ENCODE peak calls at places on chromosomes 2 and 18, in seven cellular contexts. G, M, D, F, K, P and O are unnamed samples.
A peak's percentile ranks its signal among the peaks of the same experiment; 100 is the strongest.

GRCh38 chr2:175011505-175011904 is 6.3 kb upstream of the CHN1 start:
- DNase-seq in P (no peak), F (no peak), M (no peak), D (no peak), G (no peak), K (no peak), O (no peak)

GRCh38 chr18:59024829-59025228 is 114.9 kb upstream of the SEC11C start:
- DNase-seq in D (peak; percentile 33), F (peak; percentile 85), K (no peak), P (no peak), G (no peak), M (no peak), O (no peak)

GRCh38 chr2:385061-385460 is 97.2 kb upstream of the ALKAL2 start:
- DNase-seq in G (no peak), M (no peak), D (no peak), K (no peak), F (no peak), P (no peak), O (no peak)

GRCh38 chr2:201996006-201996405 is 37.6 kb upstream of the FZD7 start:
- DNase-seq in D (no peak), K (no peak), F (no peak), G (no peak), M (no peak), P (no peak), O (peak; percentile 79)

GRCh38 chr2:132804045-132804444 is 134.0 kb upstream of the LYPD1 start:
- DNase-seq in G (no peak), P (no peak), F (peak; percentile 3), K (no peak), D (no peak), M (peak; percentile 66), O (no peak)

GRCh38 chr2:216057688-216058193 is 23.9 kb downstream of the PECR start:
- DNase-seq in M (no peak), D (no peak), G (peak; percentile 22), P (no peak), K (peak; percentile 87), F (peak; percentile 55), O (no peak)

GRCh38 chr2:54977149-54977548 is 73.1 kb downstream of the RTN4 start:
- DNase-seq in P (no peak), M (no peak), F (no peak), K (no peak), D (no peak), G (no peak), O (no peak)

GRCh38 chr2:216023055-216023648 is 9.8 kb upstream of the MREG start:
- DNase-seq in K (no peak), F (peak; percentile 61), D (peak; percentile 33), M (peak; percentile 29), P (peak; percentile 54), G (peak; percentile 46), O (peak; percentile 55)

GRCh38 chr2:42847596-42848151 is 55.3 kb upstream of the HAAO start:
- DNase-seq in F (no peak), P (no peak), G (no peak), K (peak; percentile 47), D (no peak), M (no peak), O (no peak)

GRCh38 chr2:237217995-237218621 is 132.4 kb downstream of the COPS8 start:
- DNase-seq in F (no peak), P (no peak), M (no peak), K (no peak), G (no peak), D (no peak), O (no peak)

GRCh38 chr2:227871375-227871788 is at the start of gene DAW1:
- DNase-seq in M (peak; percentile 48), K (peak; percentile 81), D (no peak), P (peak; percentile 86), G (peak; percentile 35), F (peak; percentile 59), O (no peak)

GRCh38 chr2:25372405-25373268 is 30.9 kb upstream of the DNMT3A start:
- DNase-seq in K (peak; percentile 50), M (peak; percentile 31), G (no peak), F (no peak), D (no peak), P (no peak), O (no peak)

GRCh38 chr2:146776589-146776988 is 1068.2 kb upstream of the ACVR2A start:
- DNase-seq in K (no peak), G (no peak), P (no peak), M (no peak), F (no peak), D (no peak), O (no peak)

GRCh38 chr2:195646424-195646823 is 10.6 kb upstream of the SLC39A10 start:
- DNase-seq in P (no peak), D (no peak), G (no peak), F (no peak), K (no peak), M (no peak), O (peak; percentile 29)

GRCh38 chr2:37976411-37976810 is 51.3 kb downstream of the RMDN2 start:
- DNase-seq in F (no peak), P (no peak), K (no peak), D (no peak), G (no peak), M (no peak), O (no peak)

GRCh38 chr2:65056215-65056989 is at the start of gene CEP68:
- DNase-seq in G (peak; percentile 96), M (peak; percentile 98), K (peak; percentile 98), F (peak; percentile 96), D (peak; percentile 98), P (peak; percentile 97), O (peak; percentile 98)

GRCh38 chr2:224106794-224107193 is 67.7 kb upstream of the SERPINE2 start:
- DNase-seq in M (no peak), P (no peak), D (no peak), K (no peak), F (no peak), G (no peak), O (no peak)

GRCh38 chr18:9950289-9951016 is 36.6 kb downstream of the VAPA start:
- DNase-seq in M (no peak), D (no peak), P (no peak), F (peak; percentile 47), G (no peak), K (no peak), O (no peak)